ENCODE peak calls at places on chromosomes 4 and X, in eight cellular contexts. H is heart left ventricle; D is left lung; U is uterus; B is psoas muscle; S is GM23248; P is left ventricle myocardium inferior; A is CD4-positive, alpha-beta memory T cell. O is an unnamed sample.

GRCh38 chrX:16826207-16826606 is 39.9 kb downstream of the TXLNG start:
- DNase-seq in P (no peak), A (peak; percentile 18), U (no peak), S (peak; percentile 57), H (no peak), D (no peak), B (no peak), O (no peak)

GRCh38 chr4:98658287-98659105 is at the start of gene TSPAN5:
- DNase-seq in U (peak; percentile 77), B (peak; percentile 82), P (peak; percentile 79), S (peak; percentile 94), D (peak; percentile 92), A (peak; percentile 83), H (peak; percentile 78), O (peak; percentile 91)

GRCh38 chr4:187251896-187252295 is 528.2 kb upstream of the FAT1 start:
- DNase-seq in P (no peak), S (no peak), D (no peak), H (no peak), B (no peak), A (no peak), U (no peak), O (no peak)

GRCh38 chr4:78962597-78963115 is 23.4 kb upstream of the PAQR3 start:
- DNase-seq in D (no peak), P (no peak), B (no peak), S (no peak), U (no peak), A (no peak), H (no peak), O (no peak)

GRCh38 chrX:79556750-79557149 is 189.6 kb upstream of the ITM2A start:
- DNase-seq in D (no peak), P (no peak), H (no peak), B (no peak), S (no peak), U (no peak), A (no peak), O (no peak)

GRCh38 chr4:126859314-126859713 is 773.4 kb upstream of the INTU start:
- DNase-seq in D (no peak), S (no peak), B (no peak), U (no peak), H (no peak), A (no peak), P (no peak), O (no peak)

GRCh38 chrX:31717474-31717873 is 645.6 kb upstream of the FTHL17 start:
- DNase-seq in H (no peak), P (no peak), D (no peak), B (no peak), U (no peak), A (no peak), S (no peak), O (no peak)

GRCh38 chr4:6032249-6033244 is 14.3 kb upstream of the C4orf50 start:
- DNase-seq in D (no peak), A (no peak), P (no peak), H (no peak), S (no peak), U (no peak), B (no peak), O (no peak)

GRCh38 chr4:156949373-156949814 is 22.2 kb downstream of the PDGFC start:
- DNase-seq in P (no peak), H (no peak), U (no peak), S (peak; percentile 81), B (no peak), D (no peak), A (no peak), O (no peak)

GRCh38 chrX:133415276-133416105 is at the start of gene GPC4:
- DNase-seq in B (peak; percentile 88), A (no peak), S (peak; percentile 57), U (peak; percentile 76), P (peak; percentile 65), D (peak; percentile 84), H (peak; percentile 59), O (peak; percentile 90)

GRCh38 chr4:52019941-52020657 is at the start of gene LRRC66:
- DNase-seq in P (no peak), D (no peak), H (no peak), U (no peak), S (peak; percentile 40), A (no peak), B (no peak), O (no peak)

GRCh38 chr4:5365071-5366008 is 314.1 kb downstream of the STK32B start:
- DNase-seq in A (no peak), B (no peak), S (peak; percentile 95), U (no peak), P (no peak), D (no peak), H (no peak), O (no peak)

GRCh38 chrX:12946838-12947544 is 27.9 kb upstream of the TMSB4X start:
- DNase-seq in B (no peak), A (peak; percentile 85), D (no peak), P (peak; percentile 40), U (peak; percentile 61), H (peak; percentile 60), S (peak; percentile 74), O (no peak)

GRCh38 chrX:39327255-39327654 is 526.0 kb downstream of the MID1IP1 start:
- DNase-seq in D (no peak), B (no peak), A (no peak), U (no peak), S (no peak), P (no peak), H (no peak), O (no peak)

GRCh38 chr4:184815046-184815877 is 10.5 kb downstream of the ACSL1 start:
- DNase-seq in A (no peak), D (peak; percentile 82), S (peak; percentile 80), B (peak; percentile 86), U (peak; percentile 81), H (peak; percentile 83), P (peak; percentile 80), O (peak; percentile 90)

GRCh38 chr4:151436093-151436518 is 27.1 kb downstream of the FHIP1A start:
- DNase-seq in P (no peak), U (no peak), D (no peak), S (no peak), A (no peak), H (no peak), B (no peak), O (no peak)

GRCh38 chr4:5211274-5211852 is 160.1 kb downstream of the STK32B start:
- DNase-seq in U (no peak), A (no peak), D (no peak), H (no peak), B (no peak), P (no peak), S (no peak), O (no peak)

GRCh38 chr4:36737691-36738090 is 456.3 kb downstream of the DTHD1 start:
- DNase-seq in B (no peak), H (no peak), A (no peak), U (no peak), S (no peak), D (no peak), P (no peak), O (no peak)

GRCh38 chrX:131747173-131747572 is 203.3 kb downstream of the OR13H1 start:
- DNase-seq in H (peak; percentile 15), P (no peak), S (no peak), A (peak; percentile 79), U (peak; percentile 76), D (no peak), B (peak; percentile 71), O (no peak)

GRCh38 chr4:151251922-151252321 is 25.0 kb upstream of the PRSS48 start:
- DNase-seq in B (no peak), A (no peak), S (no peak), U (no peak), H (no peak), P (no peak), D (no peak), O (no peak)

GRCh38 chr4:87049508-87049907 is 114.7 kb downstream of the AFF1 start:
- DNase-seq in S (no peak), B (no peak), D (no peak), U (no peak), A (no peak), P (no peak), H (no peak), O (no peak)
- H3K4me1 ChIP-seq in S (peaks cover 20% of the 10 kb centered on the region), B (peaks cover 63% of the 10 kb centered on the region), D (peaks cover 55% of the 10 kb centered on the region), U (peaks cover 32% of the 10 kb centered on the region), A (peaks cover 32% of the 10 kb centered on the region), P (peaks cover 98% of the 10 kb centered on the region), H (peaks cover 85% of the 10 kb centered on the region), O (peaks cover 24% of the 10 kb centered on the region)

GRCh38 chr4:8542776-8543525 is 37.2 kb upstream of the GPR78 start:
- DNase-seq in B (no peak), H (no peak), S (peak; percentile 59), U (no peak), P (no peak), A (no peak), D (peak; percentile 41), O (peak; percentile 41)

GRCh38 chr4:8544741-8545438 is 35.3 kb upstream of the GPR78 start:
- DNase-seq in H (no peak), D (no peak), S (no peak), B (no peak), U (no peak), A (no peak), P (no peak), O (peak; percentile 73)

GRCh38 chr4:8541981-8542715 is 38.0 kb upstream of the GPR78 start:
- DNase-seq in P (no peak), U (no peak), D (peak; percentile 54), A (no peak), S (no peak), B (no peak), H (no peak), O (peak; percentile 41)

GRCh38 chr4:8544282-8544681 is 35.9 kb upstream of the GPR78 start:
- DNase-seq in P (no peak), H (no peak), A (no peak), B (no peak), S (no peak), D (no peak), U (no peak), O (no peak)

GRCh38 chr4:8543623-8544022 is 36.6 kb upstream of the GPR78 start:
- DNase-seq in H (no peak), B (no peak), S (no peak), P (no peak), D (no peak), A (no peak), U (no peak), O (no peak)
- H3K4me1 ChIP-seq in H (no peaks in the 10 kb centered on the region), B (no peaks in the 10 kb centered on the region), S (peaks cover 17% of the 10 kb centered on the region), P (no peaks in the 10 kb centered on the region), D (no peaks in the 10 kb centered on the region), A (peaks cover 15% of the 10 kb centered on the region), U (no peaks in the 10 kb centered on the region), O (no peaks in the 10 kb centered on the region)

GRCh38 chr4:110904435-110905050 is 281.7 kb upstream of the PITX2 start:
- DNase-seq in H (no peak), D (no peak), B (no peak), S (peak; percentile 5), P (no peak), U (no peak), A (no peak), O (no peak)
- H3K4me1 ChIP-seq in H (no peaks in the 10 kb centered on the region), D (no peaks in the 10 kb centered on the region), B (no peaks in the 10 kb centered on the region), S (peaks cover 5% of the 10 kb centered on the region), P (no peaks in the 10 kb centered on the region), U (no peaks in the 10 kb centered on the region), A (no peaks in the 10 kb centered on the region), O (no peaks in the 10 kb centered on the region)

GRCh38 chr4:57065730-57066482 is 44.3 kb downstream of the IGFBP7 start:
- DNase-seq in A (no peak), H (no peak), B (no peak), S (peak; percentile 36), U (no peak), D (no peak), P (no peak), O (no peak)
- H3K4me1 ChIP-seq in A (no peaks in the 10 kb centered on the region), H (peaks cover 89% of the 10 kb centered on the region), B (peaks cover 6% of the 10 kb centered on the region), S (peaks cover 47% of the 10 kb centered on the region), U (no peaks in the 10 kb centered on the region), D (peaks cover 9% of the 10 kb centered on the region), P (peaks cover 91% of the 10 kb centered on the region), O (peaks cover 49% of the 10 kb centered on the region)